ENCODE peak calls at places on chromosomes 3 and 15, in five cellular contexts. O, Q, F, T and K are unnamed samples.

GRCh38 chr3:155876037-155876436 is 5.6 kb downstream of the GMPS start:
- DNase-seq in O (no peak), F (no peak), T (no peak), Q (no peak), K (no peak)

GRCh38 chr3:144433006-144433405 is 461.4 kb downstream of the DIPK2A start:
- DNase-seq in O (no peak), T (no peak), Q (no peak), F (no peak), K (no peak)

GRCh38 chr3:110383356-110383755 is 688.3 kb upstream of the NECTIN3 start:
- DNase-seq in T (no peak), Q (no peak), F (no peak), O (no peak), K (no peak)

GRCh38 chr3:125644036-125645025 is 49.0 kb upstream of the OSBPL11 start:
- DNase-seq in Q (no peak), T (no peak), F (no peak), O (no peak), K (no peak)

GRCh38 chr3:12943124-12944021 is 102.0 kb upstream of the RPL32 start:
- DNase-seq in F (no peak), O (no peak), T (no peak), Q (no peak), K (no peak)

GRCh38 chr3:136624894-136625815 is 127.0 kb downstream of the STAG1 start:
- DNase-seq in F (no peak), T (peak), Q (no peak), O (no peak), K (no peak)

GRCh38 chr15:78937132-78937739 is 7.6 kb downstream of the CTSH start:
- DNase-seq in Q (no peak), F (no peak), O (no peak), T (no peak), K (no peak)

GRCh38 chr3:172506094-172506493 is 17.1 kb downstream of the TNFSF10 start:
- DNase-seq in F (no peak), T (no peak), Q (no peak), O (no peak), K (no peak)

GRCh38 chr15:61815356-61816083 is 244.7 kb downstream of the VPS13C start:
- DNase-seq in O (no peak), Q (no peak), T (no peak), F (no peak), K (no peak)

GRCh38 chr3:180383332-180384020 is 218.5 kb upstream of the TTC14 start:
- DNase-seq in Q (no peak), O (no peak), T (no peak), F (no peak), K (no peak)

GRCh38 chr15:80580107-80580506 is 115.0 kb upstream of the ABHD17C start:
- DNase-seq in O (no peak), Q (no peak), F (no peak), T (no peak), K (no peak)

GRCh38 chr3:11014752-11015151 is 22.2 kb downstream of the SLC6A1 start:
- DNase-seq in T (no peak), F (no peak), O (no peak), Q (no peak), K (no peak)

GRCh38 chr15:39741258-39741657 is 41.4 kb downstream of the FSIP1 start:
- DNase-seq in O (no peak), T (no peak), F (no peak), Q (no peak), K (no peak)